ENCODE peak calls at places on chromosomes 13 and 19, in ten cellular contexts. M, G, E, O, S, L, N, Z, H and V are unnamed samples.

GRCh38 chr19:37217533-37217854 is 520 bp upstream of the ZNF383 start:
- DNase-seq in G (no peak), S (no peak), E (no peak), Z (no peak), O (no peak), N (no peak), L (no peak), H (no peak), M (no peak), V (no peak)

GRCh38 chr19:42280761-42281174 is 11.7 kb downstream of the CIC start:
- DNase-seq in Z (no peak), E (no peak), S (peak; percentile 83), L (no peak), M (no peak), O (no peak), H (no peak), G (peak; percentile 23), N (no peak), V (peak; percentile 70)

GRCh38 chr13:38990693-38991092 is at the start of gene STOML3:
- DNase-seq in O (peak; percentile 25), H (no peak), Z (no peak), G (peak; percentile 2), N (no peak), E (no peak), L (no peak), M (peak; percentile 10), S (no peak), V (peak; percentile 20)

GRCh38 chr13:32511482-32511881 is 27.1 kb downstream of the N4BP2L2 start:
- DNase-seq in E (no peak), L (no peak), S (no peak), N (no peak), M (no peak), H (no peak), G (no peak), O (no peak), Z (no peak), V (no peak)

GRCh38 chr13:23427342-23428182 is 5.9 kb downstream of the SACS start:
- DNase-seq in E (peak; percentile 67), Z (no peak), O (peak; percentile 85), L (peak; percentile 56), G (peak; percentile 89), N (peak; percentile 94), H (peak; percentile 82), S (peak; percentile 54), M (peak; percentile 94), V (peak; percentile 86)

GRCh38 chr19:42198676-42199439 is 18.6 kb downstream of the DEDD2 start:
- DNase-seq in Z (no peak), E (no peak), O (no peak), L (no peak), M (no peak), G (no peak), S (no peak), H (no peak), N (no peak), V (no peak)

GRCh38 chr19:51098366-51099069 is 9.7 kb downstream of the CTU1 start:
- DNase-seq in L (no peak), G (no peak), S (peak; percentile 47), M (no peak), O (peak; percentile 69), H (no peak), Z (peak; percentile 81), E (no peak), N (no peak), V (no peak)

GRCh38 chr13:113182046-113182445 is 23.6 kb downstream of the PROZ start:
- DNase-seq in N (no peak), M (no peak), O (peak; percentile 15), S (no peak), H (no peak), E (no peak), Z (no peak), L (no peak), G (no peak), V (peak; percentile 86)

GRCh38 chr13:50124536-50125305 is 109.5 kb downstream of the KCNRG start:
- DNase-seq in G (peak; percentile 63), N (peak; percentile 55), H (no peak), E (no peak), O (peak; percentile 98), M (peak; percentile 57), S (peak; percentile 94), Z (no peak), L (peak; percentile 98), V (peak; percentile 70)

GRCh38 chr13:93318538-93318937 is 91.9 kb downstream of the GPC6 start:
- DNase-seq in M (peak; percentile 67), O (peak; percentile 80), L (no peak), N (peak; percentile 24), S (no peak), E (no peak), G (no peak), H (no peak), Z (no peak), V (no peak)

GRCh38 chr19:54339646-54340358 is 840 bp upstream of the LILRA4 start:
- DNase-seq in S (no peak), G (no peak), H (no peak), Z (peak; percentile 54), L (no peak), N (no peak), E (no peak), M (no peak), O (no peak), V (no peak)

GRCh38 chr13:111517641-111518010 is 197.2 kb downstream of the TEX29 start:
- DNase-seq in G (no peak), S (no peak), O (no peak), H (no peak), L (no peak), M (no peak), N (no peak), Z (no peak), E (no peak), V (no peak)

GRCh38 chr13:44440046-44440608 is 66.5 kb downstream of the SERP2 start:
- DNase-seq in E (no peak), N (no peak), L (no peak), S (no peak), Z (no peak), H (no peak), O (no peak), M (no peak), G (peak; percentile 74), V (no peak)

GRCh38 chr13:21458816-21459701 is at the start of gene ZDHHC20:
- DNase-seq in O (peak; percentile 89), M (peak; percentile 83), S (peak; percentile 98), L (peak; percentile 85), E (no peak), H (no peak), N (peak; percentile 75), Z (peak; percentile 94), G (peak; percentile 87), V (peak; percentile 80)
- TF ChIP-seq CTCF in O (no peak), M (no peak), S (no peak), L (no peak), E (no peak), H (no peak), N (no peak), Z (no peak), G (no peak), V (no peak)

DNA sequence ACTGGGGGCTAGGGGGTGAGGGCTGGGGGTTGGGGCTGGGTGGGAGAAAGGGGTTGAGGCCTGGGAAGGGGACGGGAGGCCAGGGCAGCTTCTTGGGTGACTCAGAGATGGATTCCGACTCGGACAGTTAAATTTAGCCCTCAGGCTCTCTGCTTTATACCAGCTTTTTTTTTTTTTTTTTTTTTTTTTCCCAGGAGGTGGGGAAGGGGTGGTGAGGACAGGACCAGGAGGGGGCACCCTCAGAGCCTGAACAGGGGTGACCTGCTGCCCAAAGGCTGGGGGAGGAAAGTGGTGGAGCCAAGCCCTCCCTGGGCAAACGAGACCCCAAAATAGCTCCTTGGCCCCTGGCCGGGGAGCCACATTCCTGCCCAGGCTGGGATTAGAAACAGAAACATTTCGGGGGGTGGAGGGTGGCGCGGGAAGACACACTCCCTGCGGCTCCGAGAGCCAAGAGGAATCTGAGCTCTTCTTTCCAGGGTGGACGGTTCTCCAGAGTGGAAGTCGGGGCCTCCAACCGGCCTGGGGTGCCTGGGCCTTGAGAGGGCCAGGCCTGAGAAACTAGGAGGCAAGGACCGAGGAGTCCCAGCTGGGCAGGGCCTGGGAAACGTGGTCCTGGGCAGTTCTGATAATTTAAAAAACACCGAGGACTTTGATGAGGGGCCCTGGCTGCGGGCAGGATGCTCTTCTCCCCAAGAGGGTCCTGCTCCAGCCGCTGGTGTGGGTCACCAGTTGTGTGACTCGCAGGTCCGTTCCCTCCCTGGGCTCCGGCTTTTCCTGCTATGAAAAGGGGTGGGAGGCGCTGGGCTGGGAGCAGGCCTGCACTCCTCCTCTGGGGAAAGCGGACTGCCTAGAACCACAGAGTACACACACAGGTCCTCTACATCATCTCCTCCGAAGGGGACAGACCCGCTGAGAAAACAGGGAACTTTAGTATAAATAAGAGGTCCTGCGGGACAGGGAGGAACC is 813 bp upstream of the DMPK start:
- DNase-seq in S (peak; percentile 76), Z (no peak), H (no peak), E (no peak), L (no peak), M (peak; percentile 57), O (peak; percentile 56), G (peak; percentile 86), N (peak; percentile 80), V (peak; percentile 46)
- H3K4me3 ChIP-seq in S (peak overlapping the region; percentile 50), Z (peak overlapping the region; percentile 56), H (no peak overlapping the region), E (no peak overlapping the region), L (no peak overlapping the region), M (peak overlapping the region; percentile 5), O (peak overlapping the region; percentile 36), G (peak overlapping the region; percentile 71), N (peak overlapping the region; percentile 74), V (no peak overlapping the region)

DNA sequence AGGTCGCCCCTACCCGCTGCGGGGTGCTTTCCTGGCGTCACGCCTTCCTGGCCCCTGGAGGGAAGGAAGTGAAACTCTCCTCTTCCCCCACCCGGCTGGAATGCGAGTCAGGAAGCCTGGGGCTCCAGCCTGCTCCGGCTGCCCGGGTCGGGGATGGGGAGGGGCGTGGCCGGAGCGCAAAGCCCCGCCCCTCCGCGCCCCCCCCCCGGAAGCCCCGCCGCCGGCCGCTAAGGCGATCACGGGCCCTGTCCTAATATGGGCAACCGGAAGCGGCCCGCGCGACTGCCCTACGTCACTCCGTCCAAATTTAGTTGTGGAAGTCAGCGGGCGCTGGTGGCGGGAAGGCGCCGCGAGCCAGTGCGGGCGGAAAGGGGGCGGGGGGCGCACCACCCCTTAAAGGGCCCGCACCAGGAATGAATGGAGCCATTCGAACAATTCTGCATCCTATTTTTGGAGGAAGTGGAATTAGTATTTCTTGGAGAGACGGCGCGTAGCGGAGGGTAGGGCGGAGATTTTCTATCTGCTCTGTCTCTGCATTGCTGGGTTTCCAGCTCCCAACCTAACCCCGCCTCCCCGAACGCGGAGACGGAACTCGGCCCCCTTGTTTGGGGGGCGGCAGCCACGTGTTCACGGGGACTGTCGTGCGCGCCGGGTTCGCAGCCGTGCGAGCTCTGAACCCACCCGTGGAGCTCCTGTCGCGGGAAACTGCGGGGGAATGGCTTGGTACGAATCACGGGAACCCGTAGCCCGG is 1.6 kb downstream of the IER2 start:
- DNase-seq in Z (peak; percentile 98), S (peak; percentile 97), N (peak; percentile 97), E (no peak), L (peak; percentile 98), O (peak; percentile 99), M (peak; percentile 98), H (no peak), G (peak; percentile 99), V (peak; percentile 99)
- TF ChIP-seq CTCF in Z (peak; percentile 12), S (no peak), N (peak; percentile 31), E (no peak), L (no peak), O (no peak), M (peak; percentile 12), H (no peak), G (peak; percentile 8), V (peak; percentile 12)

GRCh38 chr19:57935731-57936130 is 529 bp upstream of the ZNF418 start:
- DNase-seq in E (no peak), O (no peak), G (no peak), S (no peak), Z (no peak), H (no peak), M (no peak), L (no peak), N (no peak), V (no peak)
- H3K4me3 ChIP-seq in E (no peak overlapping the region), O (no peak overlapping the region), G (no peak overlapping the region), S (no peak overlapping the region), Z (no peak overlapping the region), H (peak overlapping the region; percentile 58), M (no peak overlapping the region), L (no peak overlapping the region), N (no peak overlapping the region), V (no peak overlapping the region)